ENCODE peak calls at places on chromosomes 5 and 9, in four cellular contexts. L is activated CD4-positive, alpha-beta T cell treated with anti-CD3 and anti-CD28 coated beads, Interleukin-2, amount 50 U/mL, for 24 hours; N is SW 1271; P is brain microvascular endothelial cell. J is an unnamed sample.

GRCh38 chr9:134955156-134955555 is 37.4 kb upstream of the FCN1 start:
- DNase-seq in L (no peak), P (no peak), N (no peak), J (no peak)

GRCh38 chr9:133342570-133342969 is 5.4 kb downstream of the MED22 start:
- DNase-seq in N (no peak), L (no peak), P (no peak), J (no peak)

GRCh38 chr9:3879731-3880493 is 354.1 kb upstream of the RFX3 start:
- DNase-seq in L (no peak), N (no peak), P (no peak), J (no peak)

GRCh38 chr9:86202338-86202882 is 57.0 kb downstream of the C9orf153 start:
- DNase-seq in P (peak), L (peak), N (peak), J (peak)

GRCh38 chr9:69945671-69946141 is 97.9 kb upstream of the MAMDC2 start:
- DNase-seq in N (peak), L (no peak), P (peak), J (no peak)

GRCh38 chr5:181198905-181199519 is 6.0 kb downstream of the TRIM7 start:
- DNase-seq in P (no peak), L (no peak), N (no peak), J (no peak)

GRCh38 chr5:82274343-82275266 is 3.5 kb downstream of the RPS23 start:
- DNase-seq in L (no peak), P (no peak), N (no peak), J (no peak)

GRCh38 chr9:94861589-94862241 is 135.2 kb downstream of the AOPEP start:
- DNase-seq in P (no peak), N (no peak), L (no peak), J (no peak)

GRCh38 chr5:38645508-38645907 is 89.1 kb upstream of the LIFR start:
- DNase-seq in N (no peak), L (no peak), P (no peak), J (no peak)

GRCh38 chr9:12972608-12973589 is 198.1 kb downstream of the LURAP1L start:
- DNase-seq in L (no peak), N (no peak), P (no peak), J (no peak)

GRCh38 chr9:123460091-123460490 is 104.1 kb downstream of the CRB2 start:
- DNase-seq in P (no peak), N (no peak), L (no peak), J (no peak)

GRCh38 chr5:133664422-133664821 is 52.1 kb upstream of the FSTL4 start:
- DNase-seq in N (peak), P (peak), L (no peak), J (no peak)